ENCODE peak calls at places on chromosomes 6 and 20, in five cellular contexts. I is breast epithelium; X is ureter; T is stimulated activated CD8-positive, alpha-beta memory T cell treated with anti-CD3 and anti-CD28 coated beads, Interleukin-12 subunit alpha, Interleukin-12 subunit beta, amount 100 ng/mL, for 4 hours; J is fibroblast of the aortic adventitia. B is an unnamed sample.

GRCh38 chr6:4036581-4036980 is 42.4 kb downstream of the FAM217A start:
- DNase-seq in I (no peak), X (no peak), T (no peak), J (no peak), B (no peak)

GRCh38 chr20:9160760-9161159 is 91.9 kb downstream of the PLCB4 start:
- DNase-seq in X (no peak), I (no peak), J (peak; percentile 22), T (no peak), B (no peak)

GRCh38 chr20:63160641-63161175 is 55.2 kb downstream of the YTHDF1 start:
- DNase-seq in T (no peak), I (no peak), J (no peak), X (no peak), B (no peak)

GRCh38 chr20:44720994-44721784 is 6.0 kb downstream of the CCN5 start:
- DNase-seq in T (no peak), X (no peak), I (peak; percentile 59), J (peak; percentile 98), B (no peak)

GRCh38 chr6:62612526-62612925 is 326.5 kb upstream of the KHDRBS2 start:
- DNase-seq in I (no peak), X (no peak), J (no peak), T (no peak), B (no peak)

GRCh38 chr6:106973018-106973840 is 1.3 kb downstream of the CD24 start:
- DNase-seq in X (peak; percentile 42), I (no peak), T (no peak), J (no peak), B (peak; percentile 25)

GRCh38 chr20:48723308-48724264 is 104.2 kb downstream of the PREX1 start:
- DNase-seq in X (no peak), J (no peak), I (no peak), T (no peak), B (no peak)

GRCh38 chr20:43096471-43096870 is 93.2 kb downstream of the PTPRT start:
- DNase-seq in T (no peak), I (no peak), X (no peak), J (no peak), B (no peak)

GRCh38 chr6:4889701-4890100 is 113.5 kb downstream of the CDYL start:
- DNase-seq in J (no peak), T (no peak), I (no peak), X (no peak), B (no peak)

GRCh38 chr6:138815797-138816528 is 20.1 kb downstream of the ECT2L start:
- DNase-seq in X (no peak), T (no peak), I (no peak), J (peak; percentile 82), B (peak; percentile 11)

GRCh38 chr6:47905717-47906116 is 123.9 kb downstream of the OPN5 start:
- DNase-seq in X (no peak), J (no peak), I (no peak), T (no peak), B (no peak)

GRCh38 chr6:18187701-18188100 is 32.5 kb downstream of the KDM1B start:
- DNase-seq in X (no peak), T (no peak), J (no peak), I (no peak), B (no peak)

GRCh38 chr6:111952326-111952725 is 79.1 kb upstream of the FYN start:
- DNase-seq in J (peak; percentile 12), T (no peak), X (no peak), I (no peak), B (peak; percentile 9)

GRCh38 chr6:33706136-33706725 is 5.3 kb downstream of the UQCC2 start:
- DNase-seq in X (no peak), J (no peak), I (no peak), T (no peak), B (no peak)

GRCh38 chr6:43434001-43434400 is 6.7 kb downstream of the ABCC10 start:
- DNase-seq in X (no peak), T (no peak), J (no peak), I (no peak), B (no peak)

GRCh38 chr6:44047801-44048200 is 79.5 kb downstream of the MRPL14 start:
- DNase-seq in T (no peak), I (no peak), X (no peak), J (no peak), B (no peak)

GRCh38 chr6:44227138-44227770 is 3.9 kb downstream of the SLC29A1 start:
- DNase-seq in X (no peak), T (no peak), I (no peak), J (no peak), B (no peak)

GRCh38 chr6:163793584-163793983 is 379.1 kb downstream of the QKI start:
- DNase-seq in X (no peak), J (peak; percentile 4), I (no peak), T (no peak), B (no peak)

GRCh38 chr6:102619585-102619984 is 1226.1 kb downstream of the GRIK2 start:
- DNase-seq in J (peak; percentile 2), X (no peak), I (no peak), T (no peak), B (no peak)

GRCh38 chr20:39660251-39660650 is 698.1 kb downstream of the DHX35 start:
- DNase-seq in J (peak; percentile 27), T (no peak), I (no peak), X (no peak), B (no peak)

GRCh38 chr20:4875578-4876067 is 125.7 kb downstream of the SLC23A2 start:
- DNase-seq in T (no peak), I (no peak), J (no peak), X (no peak), B (peak; percentile 97)

GRCh38 chr20:25574411-25574810 is 10.9 kb downstream of the NINL start:
- DNase-seq in I (no peak), X (no peak), J (peak; percentile 49), T (no peak), B (no peak)